ENCODE peak calls at places on chromosomes 5 and 9, in six cellular contexts. G, S, X, U, D and O are unnamed samples.

GRCh38 chr9:94672811-94673487 is 33.6 kb upstream of the FBP1 start:
- DNase-seq in G (peak), U (peak), D (peak), S (no peak), X (no peak), O (no peak)

GRCh38 chr9:76567086-76567485 is 108.1 kb downstream of the GCNT1 start:
- DNase-seq in X (no peak), G (peak), S (no peak), D (peak), U (no peak), O (no peak)

GRCh38 chr9:127162046-127162445 is 39.6 kb upstream of the ANGPTL2 start:
- DNase-seq in U (no peak), X (no peak), D (no peak), G (no peak), S (no peak), O (peak)

GRCh38 chr5:337565-338130 is 16.1 kb downstream of the AHRR start:
- DNase-seq in U (peak), D (peak), X (no peak), G (no peak), S (no peak), O (peak)

GRCh38 chr5:35926389-35927051 is 11.9 kb downstream of the CAPSL start:
- DNase-seq in X (peak), U (peak), D (no peak), S (peak), G (peak), O (peak)

GRCh38 chr5:60802216-60802615 is 41.9 kb downstream of the ELOVL7 start:
- DNase-seq in U (no peak), X (no peak), D (no peak), S (no peak), G (no peak), O (no peak)

GRCh38 chr9:126985870-126986498 is 71.4 kb downstream of the RALGPS1 start:
- DNase-seq in G (peak), S (peak), X (peak), U (peak), D (peak), O (no peak)

GRCh38 chr5:91127682-91128081 is 255.4 kb downstream of the ARRDC3 start:
- DNase-seq in U (no peak), G (no peak), D (no peak), S (no peak), X (no peak), O (no peak)

GRCh38 chr5:160555836-160556660 is 134.4 kb downstream of the PTTG1 start:
- DNase-seq in X (no peak), U (peak), S (peak), D (no peak), G (no peak), O (peak)

GRCh38 chr9:76456202-76456926 is 2.6 kb upstream of the GCNT1 start:
- DNase-seq in U (peak), X (no peak), G (peak), D (peak), S (peak), O (peak)

GRCh38 chr9:14075218-14075617 is 238.7 kb downstream of the NFIB start:
- DNase-seq in S (no peak), G (no peak), X (no peak), D (no peak), U (no peak), O (no peak)

GRCh38 chr9:99085949-99086948 is 18.7 kb upstream of the TGFBR1 start:
- DNase-seq in G (peak), U (peak), X (no peak), S (no peak), D (no peak), O (no peak)

GRCh38 chr5:52787600-52788504 is at the start of the genes ITGA1 and PELO:
- DNase-seq in D (peak), G (peak), X (peak), S (no peak), U (peak), O (peak)

GRCh38 chr5:172503925-172504730 is 49.8 kb upstream of the SH3PXD2B start:
- DNase-seq in G (no peak), U (no peak), S (no peak), D (no peak), X (peak), O (peak)

GRCh38 chr9:103804077-103804735 is 289.9 kb upstream of the SMC2 start:
- DNase-seq in U (peak), G (peak), D (peak), S (no peak), X (no peak), O (no peak)

GRCh38 chr9:22529426-22530199 is 83.0 kb downstream of the DMRTA1 start:
- DNase-seq in D (peak), S (no peak), G (peak), U (peak), X (no peak), O (no peak)